ENCODE peak calls at places on chromosomes 2 and 18, in six cellular contexts. G, V, X, A, H and U are unnamed samples.

GRCh38 chr2:38105911-38106310 is 30.0 kb upstream of the CYP1B1 start:
- DNase-seq in A (no peak), X (no peak), V (no peak), H (no peak), G (no peak), U (no peak)

GRCh38 chr2:121076885-121077549 is 208.0 kb downstream of the TFCP2L1 start:
- DNase-seq in V (peak; percentile 66), A (no peak), X (peak; percentile 80), H (peak; percentile 55), G (peak; percentile 86), U (peak; percentile 26)

GRCh38 chr18:48806551-48807261 is 144.1 kb downstream of the SMAD7 start:
- DNase-seq in A (no peak), H (no peak), G (peak; percentile 45), V (no peak), X (no peak), U (no peak)

GRCh38 chr2:239939736-239940483 is 85.2 kb downstream of the NDUFA10 start:
- DNase-seq in V (no peak), H (no peak), G (peak; percentile 38), X (no peak), A (no peak), U (no peak)

GRCh38 chr2:27072950-27073349 is 1.5 kb upstream of the OST4 start:
- DNase-seq in X (no peak), H (no peak), A (no peak), G (no peak), V (no peak), U (no peak)

GRCh38 chr2:231378028-231378722 is 17.3 kb upstream of the B3GNT7 start:
- DNase-seq in H (no peak), V (no peak), A (no peak), X (no peak), G (no peak), U (no peak)

GRCh38 chr2:95356821-95357700 is 45.4 kb upstream of the FAHD2A start:
- DNase-seq in G (no peak), V (no peak), A (no peak), H (no peak), X (no peak), U (no peak)

GRCh38 chr18:54251606-54252400 is 17.5 kb upstream of the POLI start:
- DNase-seq in G (no peak), X (no peak), A (no peak), V (no peak), H (no peak), U (no peak)

GRCh38 chr18:3839481-3840075 is 389.6 kb downstream of the TGIF1 start:
- DNase-seq in G (no peak), H (no peak), V (no peak), A (no peak), X (peak; percentile 28), U (no peak)

GRCh38 chr18:76518543-76519155 is 23.6 kb upstream of the ZNF516 start:
- DNase-seq in V (no peak), A (no peak), X (peak; percentile 85), G (peak; percentile 59), H (peak; percentile 50), U (no peak)

GRCh38 chr2:164456599-164456998 is 164.7 kb downstream of the GRB14 start:
- DNase-seq in H (peak; percentile 4), G (no peak), V (no peak), A (no peak), X (peak; percentile 49), U (no peak)

GRCh38 chr2:143877056-143877455 is 642.9 kb downstream of the ZEB2 start:
- DNase-seq in G (no peak), H (no peak), V (no peak), A (no peak), X (no peak), U (no peak)

GRCh38 chr2:55120634-55121359 is 70.5 kb upstream of the RTN4 start:
- DNase-seq in V (no peak), H (peak; percentile 54), G (no peak), A (no peak), X (peak; percentile 81), U (no peak)

GRCh38 chr2:44692821-44693220 is 248.7 kb upstream of the SIX3 start:
- DNase-seq in V (no peak), A (no peak), G (no peak), X (no peak), H (no peak), U (no peak)

GRCh38 chr18:79469751-79470150 is 74.0 kb downstream of the NFATC1 start:
- DNase-seq in A (no peak), V (no peak), H (no peak), X (no peak), G (no peak), U (no peak)

GRCh38 chr2:233966388-233966787 is 49.2 kb downstream of the TRPM8 start:
- DNase-seq in H (no peak), G (no peak), A (no peak), X (no peak), V (no peak), U (no peak)

GRCh38 chr18:3645384-3646156 is 195.6 kb downstream of the TGIF1 start:
- DNase-seq in V (no peak), H (no peak), G (no peak), A (no peak), X (no peak), U (no peak)

GRCh38 chr2:177646791-177647190 is 254.2 kb downstream of the AGPS start:
- DNase-seq in A (no peak), V (no peak), X (no peak), H (no peak), G (no peak), U (no peak)

GRCh38 chr2:170744248-170745002 is 25.8 kb upstream of the ERICH2 start:
- DNase-seq in V (no peak), H (no peak), G (peak; percentile 68), A (no peak), X (no peak), U (no peak)

GRCh38 chr2:239593965-239594771 is 193.3 kb upstream of the HDAC4 start:
- DNase-seq in V (no peak), A (no peak), G (peak; percentile 30), X (no peak), H (no peak), U (no peak)

GRCh38 chr2:15846626-15847025 is 93.7 kb upstream of the MYCN start:
- DNase-seq in H (no peak), X (no peak), G (no peak), A (no peak), V (no peak), U (no peak)

GRCh38 chr2:66495788-66496640 is 61.1 kb downstream of the MEIS1 start:
- DNase-seq in V (no peak), G (no peak), X (no peak), A (peak; percentile 33), H (peak; percentile 48), U (no peak)